ENCODE peak calls at places on chromosomes 1 and 21, in nine cellular contexts. F is heart right ventricle; A is NCI-H1105 treated with DMSO at 0.1 percent for 48 hours; X is stimulated activated CD8-positive, alpha-beta memory T cell treated with anti-CD3 and anti-CD28 coated beads, Interleukin-7, amount 100 ng/mL, for 1 hour; T is AG09309; J is Ammon's horn; P is myocyte; U is activated CD8-positive, alpha-beta memory T cell treated with anti-CD3 and anti-CD28 coated beads, Interleukin-2, amount 10 ng/mL, durations not matched to agents 7 days and 5 days; B is transverse colon. E is an unnamed sample.

GRCh38 chr1:109158433-109158832 is 44.5 kb downstream of the ELAPOR1 start:
- DNase-seq in U (no peak), X (no peak), J (peak; percentile 39), P (no peak), F (no peak), T (no peak), B (no peak), A (no peak), E (no peak)

GRCh38 chr21:34365794-34366193 is 2.0 kb downstream of the KCNE2 start:
- DNase-seq in B (peak; percentile 1), P (no peak), F (no peak), A (no peak), U (peak; percentile 35), J (no peak), T (no peak), X (no peak), E (no peak)

GRCh38 chr1:10429868-10430215 is 391 bp upstream of the CENPS start:
- DNase-seq in U (peak; percentile 58), T (no peak), A (no peak), J (no peak), P (no peak), X (no peak), F (no peak), B (peak; percentile 24), E (no peak)

GRCh38 chr21:40215941-40216340 is 348.7 kb downstream of the PCP4 start:
- DNase-seq in X (no peak), F (no peak), J (no peak), T (no peak), P (no peak), B (no peak), U (no peak), A (peak; percentile 85), E (no peak)

GRCh38 chr1:12447849-12448312 is 170.1 kb downstream of the DHRS3 start:
- DNase-seq in B (no peak), A (no peak), T (peak; percentile 67), U (no peak), X (no peak), P (no peak), F (no peak), J (no peak), E (no peak)

GRCh38 chr1:27539901-27540861 is 50.2 kb upstream of the WASF2 start:
- DNase-seq in T (peak; percentile 70), A (no peak), U (no peak), P (peak; percentile 96), J (no peak), B (peak; percentile 31), X (no peak), F (no peak), E (no peak)

GRCh38 chr1:162026906-162027305 is 3.2 kb upstream of the OLFML2B start:
- DNase-seq in F (no peak), A (no peak), U (no peak), T (no peak), B (no peak), P (no peak), J (no peak), X (no peak), E (no peak)

GRCh38 chr1:171346866-171347265 is 32.9 kb downstream of the FMO4 start:
- DNase-seq in B (no peak), F (no peak), A (no peak), J (no peak), X (no peak), P (no peak), U (no peak), T (no peak), E (no peak)

GRCh38 chr21:32009263-32009662 is 136.4 kb downstream of the HUNK start:
- DNase-seq in A (no peak), P (no peak), F (no peak), X (no peak), U (no peak), J (no peak), B (no peak), T (no peak), E (no peak)

GRCh38 chr1:245501635-245502034 is 346.9 kb downstream of the KIF26B start:
- DNase-seq in P (no peak), B (no peak), J (peak; percentile 56), T (no peak), F (no peak), U (no peak), X (no peak), A (no peak), E (peak; percentile 31)

GRCh38 chr1:174883361-174883760 is 116.4 kb upstream of the CACYBP start:
- DNase-seq in X (no peak), T (peak; percentile 37), F (no peak), U (no peak), J (peak; percentile 12), A (peak; percentile 27), P (peak; percentile 68), B (no peak), E (no peak)